ENCODE peak calls at places on chromosomes 5 and 9, in seven cellular contexts. L, H, S, N, O, Q and R are unnamed samples.

GRCh38 chr9:25677301-25678146 is 720 bp downstream of the TUSC1 start:
- DNase-seq in H (peak), L (peak), Q (peak), N (peak), O (peak), S (no peak), R (peak)

GRCh38 chr9:76817489-76817888 is 53.3 kb downstream of the PCA3 start:
- DNase-seq in N (peak), S (no peak), Q (no peak), L (no peak), H (peak), O (no peak), R (no peak)

GRCh38 chr9:106962615-106963363 is 99.8 kb downstream of the ZNF462 start:
- DNase-seq in H (no peak), O (no peak), L (peak), Q (peak), N (no peak), S (no peak), R (no peak)

GRCh38 chr9:115158666-115159481 is 40.9 kb upstream of the TNC start:
- DNase-seq in L (no peak), Q (no peak), N (peak), S (no peak), O (no peak), H (peak), R (no peak)

GRCh38 chr9:114216081-114216480 is 60.7 kb downstream of the COL27A1 start:
- DNase-seq in O (no peak), Q (peak), N (peak), H (no peak), S (no peak), L (peak), R (no peak)

GRCh38 chr5:78597858-78598415 is 50.6 kb downstream of the LHFPL2 start:
- DNase-seq in S (no peak), Q (no peak), O (no peak), N (peak), L (no peak), H (no peak), R (no peak)

GRCh38 chr9:107739601-107740082 is 250.1 kb upstream of the KLF4 start:
- DNase-seq in Q (peak), S (no peak), N (peak), L (peak), H (no peak), O (peak), R (no peak)

GRCh38 chr5:73280386-73280785 is 107.4 kb downstream of the TMEM174 start:
- DNase-seq in O (no peak), Q (no peak), N (no peak), S (no peak), L (no peak), H (no peak), R (no peak)

GRCh38 chr9:117771162-117771561 is 67.0 kb downstream of the TLR4 start:
- DNase-seq in O (no peak), S (no peak), L (no peak), Q (no peak), N (no peak), H (no peak), R (no peak)

GRCh38 chr9:6758418-6759113 is 793 bp downstream of the KDM4C start:
- DNase-seq in S (peak), N (peak), H (no peak), Q (peak), O (peak), L (peak), R (no peak)

GRCh38 chr5:55580042-55580441 is 45.3 kb upstream of the PLPP1 start:
- DNase-seq in H (no peak), N (no peak), O (no peak), Q (no peak), L (no peak), S (no peak), R (no peak)

GRCh38 chr5:127080001-127080478 is 6.7 kb upstream of the C5orf63 start:
- DNase-seq in S (no peak), H (no peak), L (no peak), N (no peak), O (no peak), Q (no peak), R (no peak)

GRCh38 chr9:133186736-133187135 is 22.3 kb downstream of the OBP2B start:
- DNase-seq in Q (no peak), O (peak), S (no peak), H (no peak), N (no peak), L (no peak), R (no peak)

GRCh38 chr5:154967419-154968024 is 26.6 kb downstream of the MRPL22 start:
- DNase-seq in S (no peak), Q (no peak), N (peak), O (no peak), L (no peak), H (no peak), R (no peak)

GRCh38 chr5:81994679-81995078 is 22.9 kb downstream of the ATG10 start:
- DNase-seq in N (no peak), L (no peak), Q (no peak), H (no peak), O (no peak), S (no peak), R (no peak)

GRCh38 chr5:60340965-60341471 is 358.9 kb downstream of the DEPDC1B start:
- DNase-seq in N (no peak), S (no peak), H (no peak), L (peak), Q (no peak), O (no peak), R (no peak)

GRCh38 chr5:179679014-179679674 is 1.7 kb downstream of the CBY3 start:
- DNase-seq in O (peak), H (no peak), S (peak), N (peak), L (peak), Q (peak), R (peak)

GRCh38 chr5:172497591-172498255 is 43.4 kb upstream of the SH3PXD2B start:
- DNase-seq in N (no peak), L (no peak), Q (peak), S (no peak), O (peak), H (no peak), R (no peak)

GRCh38 chr5:155794801-155795200 is 532.2 kb upstream of the SGCD start:
- DNase-seq in H (no peak), O (no peak), L (no peak), N (peak), Q (no peak), S (no peak), R (no peak)

GRCh38 chr9:18922161-18922910 is 110.7 kb downstream of the SAXO1 start:
- DNase-seq in S (no peak), O (no peak), Q (no peak), N (no peak), L (no peak), H (no peak), R (no peak)

GRCh38 chr5:5373351-5374033 is 49.0 kb upstream of the ICE1 start:
- DNase-seq in N (no peak), Q (peak), L (no peak), O (no peak), H (no peak), S (no peak), R (no peak)

GRCh38 chr9:132846109-132846917 is 31.8 kb downstream of the AK8 start:
- DNase-seq in Q (no peak), S (no peak), L (no peak), N (no peak), H (no peak), O (no peak), R (no peak)

GRCh38 chr9:99000480-99001395 is 57.0 kb downstream of the COL15A1 start:
- DNase-seq in N (peak), S (peak), H (no peak), O (peak), Q (no peak), L (peak), R (no peak)

GRCh38 chr5:115888027-115888426 is 46.3 kb downstream of the AP3S1 start:
- DNase-seq in L (no peak), S (no peak), Q (no peak), H (peak), O (no peak), N (peak), R (no peak)

GRCh38 chr9:99023831-99024230 is 80.1 kb downstream of the COL15A1 start:
- DNase-seq in L (peak), H (no peak), Q (peak), O (no peak), N (peak), S (no peak), R (no peak)

GRCh38 chr5:22070151-22070550 is 783.0 kb downstream of the CDH12 start:
- DNase-seq in S (no peak), Q (no peak), H (no peak), L (no peak), O (no peak), N (no peak), R (no peak)

GRCh38 chr9:95003694-95004451 is 277.4 kb downstream of the AOPEP start:
- DNase-seq in S (no peak), N (peak), H (no peak), L (peak), Q (peak), O (no peak), R (peak)

DNA sequence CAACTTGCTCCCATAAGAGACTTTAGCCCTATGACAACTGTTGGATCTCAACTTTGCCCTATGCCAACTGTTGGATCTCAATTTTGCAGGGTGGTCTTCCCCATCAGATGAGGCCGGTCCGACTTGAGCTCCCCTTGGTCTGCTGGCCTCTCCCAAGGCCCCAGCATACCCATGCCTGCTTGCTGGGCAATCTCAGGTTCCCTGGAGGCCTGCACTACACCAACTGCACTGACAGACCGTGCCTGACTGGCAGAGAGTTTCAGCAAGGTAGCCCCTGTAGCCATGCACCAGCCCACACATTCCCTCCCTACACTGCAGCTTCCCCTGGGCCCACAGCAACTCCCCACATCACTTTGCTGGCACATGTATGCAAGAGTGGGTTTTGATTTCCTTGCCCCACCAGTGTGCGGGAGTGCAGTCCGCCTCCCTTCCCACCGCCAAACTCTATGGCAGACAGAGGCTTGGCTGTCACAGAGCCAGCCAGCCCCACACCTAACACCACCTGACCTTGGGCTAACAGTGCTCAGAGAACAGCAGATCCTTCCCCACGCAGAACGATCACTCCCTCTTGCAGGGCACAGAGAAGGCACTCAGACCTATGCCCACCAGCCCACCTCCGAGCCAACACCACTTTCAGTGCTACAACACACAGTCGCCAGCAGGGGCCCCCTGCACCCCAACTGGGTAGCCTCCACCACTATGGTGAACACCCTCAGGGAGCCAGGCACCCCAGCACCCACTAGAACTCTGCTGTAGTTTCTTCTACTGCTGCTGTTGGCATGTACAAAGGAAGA is 279.9 kb upstream of the COX7C start:
- DNase-seq in O (peak), Q (no peak), N (no peak), L (no peak), H (no peak), S (no peak), R (no peak)
- TF ChIP-seq CTCF in O (no peak), Q (no peak), N (no peak), L (no peak), H (no peak), S (no peak), R (no peak)

GRCh38 chr9:893843-894420 is 52.4 kb downstream of the DMRT1 start:
- DNase-seq in H (peak), L (no peak), Q (peak), S (peak), O (no peak), N (peak), R (no peak)

GRCh38 chr9:893115-893514 is 51.6 kb downstream of the DMRT1 start:
- DNase-seq in L (no peak), Q (no peak), N (no peak), S (no peak), H (no peak), O (no peak), R (no peak)

GRCh38 chr9:886886-887285 is 45.4 kb downstream of the DMRT1 start:
- DNase-seq in N (no peak), H (no peak), O (no peak), S (no peak), L (no peak), Q (no peak), R (no peak)

DNA sequence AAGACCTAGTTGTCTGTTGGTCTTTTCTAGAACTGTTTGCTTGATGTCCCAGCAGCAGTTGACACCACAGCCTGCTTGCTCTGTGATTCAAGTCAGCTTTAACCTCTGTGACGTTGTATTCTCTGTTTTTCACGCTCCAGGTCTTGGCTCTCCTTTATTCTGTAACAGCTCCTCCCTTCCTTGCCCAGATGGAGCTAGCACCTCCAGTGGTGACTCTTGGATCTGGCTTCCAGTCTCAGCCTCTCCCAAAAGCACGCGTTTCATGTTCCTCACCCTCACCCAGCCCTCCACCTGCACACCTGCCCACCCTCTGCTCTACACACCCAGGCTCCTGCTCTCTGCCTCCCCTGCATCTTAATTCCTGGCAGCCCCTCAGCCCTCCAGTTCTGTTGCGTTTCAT is 50.6 kb downstream of the DMRT1 start:
- DNase-seq in H (no peak), Q (no peak), L (no peak), O (no peak), S (no peak), N (no peak), R (no peak)
- TF ChIP-seq CTCF in H (no peak), Q (no peak), L (no peak), O (no peak), S (no peak), N (no peak), R (no peak)

DNA sequence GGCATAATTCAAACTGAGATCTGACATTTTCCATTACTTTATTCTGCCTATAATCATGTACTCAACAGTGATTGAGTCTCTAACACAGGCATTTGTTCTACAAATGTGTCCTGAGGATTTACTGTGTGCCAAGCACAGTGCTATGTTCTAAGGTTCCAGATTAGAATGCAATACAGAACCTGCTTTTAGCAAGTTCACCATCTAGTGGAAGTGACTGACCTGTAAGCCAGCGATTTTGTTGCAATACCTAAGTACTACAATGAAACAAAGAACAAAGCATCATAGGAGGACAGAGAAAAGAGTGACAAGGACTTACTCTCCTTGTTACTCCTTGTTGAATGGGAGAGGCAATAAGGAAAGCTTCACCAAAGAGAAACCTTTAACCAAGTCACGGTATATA is 348.1 kb downstream of the ELAVL2 start:
- DNase-seq in H (no peak), L (no peak), O (no peak), N (no peak), Q (no peak), S (no peak), R (no peak)
- TF ChIP-seq CTCF in H (no peak), L (no peak), O (no peak), N (no peak), Q (no peak), S (no peak), R (no peak)

GRCh38 chr5:113043491-113043931 is 66.9 kb downstream of the DCP2 start:
- DNase-seq in H (no peak), N (peak), O (no peak), L (peak), Q (peak), S (no peak), R (no peak)
- TF ChIP-seq CTCF in H (peak), N (peak), O (no peak), L (peak), Q (peak), S (peak), R (no peak)